ENCODE peak calls at places on chromosomes 6 and 20, in five cellular contexts. F is K562, Z is HCT116, W is HepG2, C is GM12878. B is an unnamed sample.

GRCh38 chr6:89048985-89049384 is 31.6 kb upstream of the PNRC1 start:
- DNase-seq in F (no peak), C (no peak), W (no peak), Z (no peak), B (no peak)

GRCh38 chr6:147603392-147604081 is 95.0 kb downstream of the SAMD5 start:
- DNase-seq in C (no peak), Z (no peak), W (no peak), F (no peak), B (no peak)

GRCh38 chr6:161021543-161021942 is 30.0 kb downstream of the MAP3K4 start:
- DNase-seq in F (no peak), Z (no peak), W (no peak), C (no peak), B (no peak)

GRCh38 chr6:169805242-169805838 is 53.9 kb downstream of the ERMARD start:
- DNase-seq in F (no peak), C (no peak), Z (no peak), W (no peak), B (no peak)

GRCh38 chr6:136114661-136115060 is 135.4 kb downstream of the MTFR2 start:
- DNase-seq in C (no peak), F (no peak), W (no peak), Z (no peak), B (no peak)

GRCh38 chr20:63959699-63960075 is 3.5 kb upstream of the UCKL1 start:
- DNase-seq in C (no peak), W (no peak), F (no peak), Z (no peak), B (no peak)

GRCh38 chr20:46652699-46653098 is 1.4 kb upstream of the SLC13A3 start:
- DNase-seq in Z (no peak), W (no peak), C (no peak), F (no peak), B (no peak)

GRCh38 chr20:60338556-60338955 is 380.3 kb downstream of the CDH26 start:
- DNase-seq in W (no peak), Z (no peak), C (no peak), F (no peak), B (no peak)

GRCh38 chr6:14165091-14165490 is 47.5 kb downstream of the CD83 start:
- DNase-seq in W (no peak), Z (no peak), F (no peak), C (no peak), B (no peak)

GRCh38 chr6:168200571-168201134 is 118.9 kb downstream of the DACT2 start:
- DNase-seq in Z (no peak), W (peak), C (no peak), F (no peak), B (no peak)

GRCh38 chr6:79522609-79523008 is 14.6 kb downstream of the LCA5 start:
- DNase-seq in Z (no peak), C (no peak), F (no peak), W (no peak), B (no peak)

GRCh38 chr6:79525272-79526100 is 11.7 kb downstream of the LCA5 start:
- DNase-seq in Z (no peak), W (peak), C (no peak), F (peak), B (no peak)

GRCh38 chr6:79524065-79524464 is 13.2 kb downstream of the LCA5 start:
- DNase-seq in Z (no peak), C (no peak), F (no peak), W (no peak), B (no peak)

DNA sequence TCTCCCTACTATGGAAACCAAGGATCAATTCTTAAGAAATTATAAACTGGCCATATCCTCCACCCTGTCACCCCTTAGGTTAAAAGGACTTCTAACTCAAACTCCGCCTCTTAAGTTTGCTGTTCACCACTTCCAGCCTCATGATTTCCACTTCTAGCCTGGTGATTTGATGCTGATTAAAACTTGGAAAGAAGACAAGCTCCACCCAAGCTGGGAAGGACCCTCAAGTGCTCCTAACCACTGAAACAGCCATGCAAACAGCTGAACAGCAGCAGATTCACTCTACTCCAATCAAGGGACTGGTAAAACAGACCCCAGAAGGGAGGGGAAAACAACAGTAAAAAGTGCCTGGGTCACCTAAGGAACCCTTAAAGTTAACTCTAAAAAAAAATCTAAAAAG is 10.3 kb downstream of the LCA5 start:
- DNase-seq in C (no peak), F (no peak), W (no peak), Z (no peak), B (no peak)
- TF ChIP-seq ZBTB33 in C (no peak), F (no peak), W (no peak), Z (no peak), B (no peak)

DNA sequence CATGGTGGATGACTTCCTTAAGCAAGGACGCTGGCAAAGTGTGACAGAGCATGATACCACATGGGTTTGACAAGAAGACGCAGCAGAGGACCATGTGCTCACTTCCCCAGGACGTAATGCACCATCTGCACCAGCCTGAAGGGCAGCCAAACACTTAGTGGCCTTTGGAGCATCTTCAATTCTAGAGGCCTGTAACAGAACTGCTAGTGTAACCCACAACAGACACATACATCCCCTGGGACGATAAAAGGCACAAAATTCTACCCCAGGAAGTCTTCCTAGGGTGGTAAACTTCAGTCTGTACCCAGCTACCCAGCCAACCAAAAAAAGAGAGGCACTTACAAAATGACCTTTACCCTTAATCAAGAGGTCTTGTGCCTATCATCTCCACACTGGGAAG is 9.2 kb upstream of the CPNE1 start:
- DNase-seq in C (no peak), F (no peak), W (no peak), Z (no peak), B (no peak)
- TF ChIP-seq ZBTB33 in C (no peak), F (no peak), W (no peak), Z (no peak), B (no peak)

GRCh38 chr6:36607782-36608386 is 13.7 kb downstream of the SRSF3 start:
- DNase-seq in F (no peak), W (no peak), Z (no peak), C (no peak), B (no peak)

GRCh38 chr6:36610576-36611336 is 16.6 kb downstream of the SRSF3 start:
- DNase-seq in F (no peak), Z (no peak), C (no peak), W (no peak), B (no peak)

GRCh38 chr6:36610041-36610440 is 15.9 kb downstream of the SRSF3 start:
- DNase-seq in C (no peak), W (no peak), F (no peak), Z (no peak), B (no peak)

GRCh38 chr6:36609582-36609981 is 15.4 kb downstream of the SRSF3 start:
- DNase-seq in Z (no peak), W (no peak), C (no peak), F (no peak), B (no peak)

DNA sequence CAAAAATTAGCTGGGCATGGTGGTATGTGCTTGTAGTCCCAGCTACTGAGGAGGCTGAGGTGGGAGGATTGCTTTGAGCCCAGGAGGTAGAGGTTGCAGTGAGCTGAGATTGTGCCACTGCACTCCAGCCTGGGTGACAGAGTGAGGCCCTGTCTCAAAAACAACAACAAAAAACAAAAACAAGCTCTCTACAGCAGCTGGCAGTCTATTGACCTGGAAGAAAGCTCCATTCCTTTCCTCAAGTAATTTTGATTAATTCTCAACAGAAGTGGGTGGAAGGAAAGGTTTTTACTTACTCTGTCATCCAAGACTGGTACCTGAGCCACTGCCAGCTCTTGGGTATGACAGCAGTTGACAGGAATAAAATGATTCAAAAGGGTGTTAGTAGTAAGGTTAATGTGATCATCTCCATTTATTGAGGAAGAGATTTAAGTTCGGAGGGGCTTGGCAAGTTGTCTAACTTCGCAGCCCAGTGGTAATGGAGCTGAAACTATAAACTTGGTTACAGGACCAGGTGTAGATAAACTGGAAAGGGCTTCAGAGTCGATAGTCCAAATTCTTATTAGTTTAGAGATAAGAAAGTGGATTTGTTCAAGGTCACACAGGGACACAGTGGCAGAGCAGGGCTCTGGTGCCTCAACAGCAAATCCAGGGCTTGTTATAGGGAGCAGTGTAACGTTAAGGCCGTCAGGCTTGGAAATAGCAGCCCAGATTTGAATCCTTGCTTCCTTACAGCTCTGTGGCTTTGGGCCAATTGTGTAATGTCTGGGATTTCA is 14.8 kb downstream of the SRSF3 start:
- DNase-seq in W (peak), F (no peak), C (no peak), Z (no peak), B (no peak)
- TF ChIP-seq ZBTB33 in W (no peak), F (no peak), C (no peak), Z (no peak), B (no peak)

DNA sequence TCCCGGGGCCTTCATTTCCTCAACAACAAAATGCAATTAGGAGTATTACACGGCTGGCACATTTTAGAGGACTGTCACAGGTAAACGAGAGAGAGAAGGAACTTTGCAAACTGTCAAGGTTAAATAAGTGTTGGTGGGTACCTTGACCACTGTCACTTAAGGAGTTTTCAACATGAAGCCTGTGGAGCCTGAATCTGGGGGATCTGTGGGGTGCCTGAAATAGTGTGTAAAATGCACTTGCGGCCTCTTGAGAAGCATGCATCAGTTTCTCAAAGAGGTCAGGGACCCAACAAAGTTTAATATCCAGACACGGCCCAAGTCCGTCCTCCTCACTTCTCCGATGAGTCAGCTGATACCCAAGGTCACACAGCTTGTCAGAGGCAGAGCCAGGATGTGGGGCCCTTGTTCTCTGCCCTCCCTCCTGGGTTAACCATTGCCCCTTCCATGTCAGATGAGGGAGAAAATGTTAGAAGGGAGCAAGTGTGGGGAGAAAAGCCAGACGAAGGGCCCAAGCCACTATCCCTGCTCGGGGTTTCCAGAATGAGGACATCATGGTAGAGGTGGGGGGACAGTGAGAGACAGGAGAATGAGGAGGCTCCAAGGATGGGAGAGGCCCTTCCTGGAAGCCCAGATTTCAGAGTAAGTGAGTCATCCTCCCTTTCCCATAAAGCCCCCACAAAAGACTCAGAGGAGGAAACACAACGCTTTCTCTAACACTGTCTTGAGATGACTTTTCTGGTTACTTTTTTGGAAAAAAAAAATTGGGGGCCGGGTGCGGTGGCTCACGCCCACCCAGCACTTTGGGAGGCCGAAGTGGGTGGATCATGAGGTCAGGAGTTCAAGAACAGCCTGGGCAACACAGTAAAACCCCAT is 42.2 kb downstream of the C6orf132 start:
- DNase-seq in Z (no peak), C (no peak), F (peak), W (peak), B (no peak)
- TF ChIP-seq ZBTB33 in Z (no peak), C (no peak), F (no peak), W (no peak), B (no peak)